ENCODE peak calls at places on chromosomes 6 and 20, in six cellular contexts. F, I, Q, M, L and X are unnamed samples.

GRCh38 chr6:74936886-74937285 is 269.0 kb downstream of the COL12A1 start:
- DNase-seq in L (peak; percentile 19), Q (no peak), I (no peak), M (no peak), F (no peak), X (no peak)

GRCh38 chr6:10478187-10479040 is 42.7 kb upstream of the GCNT2 start:
- DNase-seq in M (peak; percentile 24), Q (no peak), F (no peak), L (peak; percentile 49), I (no peak), X (no peak)

GRCh38 chr20:61891916-61892649 is 173.6 kb downstream of the TAF4 start:
- DNase-seq in I (no peak), Q (no peak), L (no peak), M (no peak), F (no peak), X (no peak)

GRCh38 chr6:112396221-112396620 is 49.1 kb downstream of the RFPL4B start:
- DNase-seq in L (no peak), Q (no peak), I (no peak), F (no peak), M (no peak), X (no peak)

GRCh38 chr6:38187688-38188590 is 368.4 kb downstream of the ZFAND3 start:
- DNase-seq in L (no peak), I (no peak), F (no peak), M (no peak), Q (no peak), X (no peak)

GRCh38 chr6:100267721-100268123 is 197.0 kb downstream of the SIM1 start:
- DNase-seq in F (no peak), I (no peak), M (peak; percentile 42), Q (no peak), L (no peak), X (no peak)

GRCh38 chr6:115750946-115751345 is 309.7 kb downstream of the FRK start:
- DNase-seq in I (no peak), L (no peak), Q (no peak), F (no peak), M (no peak), X (no peak)

GRCh38 chr20:4985658-4986057 is 15.7 kb downstream of the SLC23A2 start:
- DNase-seq in L (no peak), I (no peak), F (no peak), Q (no peak), M (peak; percentile 62), X (no peak)

GRCh38 chr6:5493806-5494205 is 232.5 kb downstream of the FARS2 start:
- DNase-seq in M (no peak), F (no peak), L (no peak), I (no peak), Q (no peak), X (no peak)

GRCh38 chr6:142444800-142445405 is 143.1 kb downstream of the ADGRG6 start:
- DNase-seq in Q (no peak), M (peak; percentile 76), L (no peak), F (no peak), I (no peak), X (no peak)

GRCh38 chr6:139679516-139680179 is 305.2 kb upstream of the CITED2 start:
- DNase-seq in I (no peak), Q (no peak), L (peak; percentile 75), M (peak; percentile 82), F (no peak), X (no peak)

GRCh38 chr6:25525078-25525477 is 126.9 kb upstream of the SCGN start:
- DNase-seq in L (no peak), I (no peak), M (no peak), Q (no peak), F (no peak), X (no peak)

GRCh38 chr6:44649365-44650025 is 262.0 kb downstream of the CDC5L start:
- DNase-seq in F (no peak), Q (no peak), L (peak; percentile 68), M (peak; percentile 47), I (no peak), X (no peak)

GRCh38 chr20:59222982-59223610 is 59.5 kb downstream of the ZNF831 start:
- DNase-seq in I (no peak), Q (no peak), L (peak; percentile 6), F (no peak), M (no peak), X (peak; percentile 47)

GRCh38 chr6:16243055-16243454 is 4.7 kb downstream of the GMPR start:
- DNase-seq in M (no peak), Q (no peak), F (no peak), I (no peak), L (peak; percentile 74), X (no peak)

GRCh38 chr6:146864300-146864699 is 265.5 kb downstream of the ADGB start:
- DNase-seq in Q (no peak), I (no peak), F (no peak), L (no peak), M (no peak), X (no peak)

GRCh38 chr6:40931927-40932326 is 107.1 kb downstream of the UNC5CL start:
- DNase-seq in Q (no peak), F (no peak), L (no peak), I (no peak), M (no peak), X (no peak)

GRCh38 chr6:89489078-89489477 is 56.1 kb downstream of the ANKRD6 start:
- DNase-seq in L (no peak), Q (no peak), I (no peak), F (no peak), M (no peak), X (no peak)

GRCh38 chr6:141443032-141443431 is 689.7 kb upstream of the GJE1 start:
- DNase-seq in L (no peak), F (no peak), Q (no peak), M (no peak), I (no peak), X (no peak)

GRCh38 chr20:57701090-57701489 is 8.7 kb downstream of the PMEPA1 start:
- DNase-seq in Q (no peak), F (no peak), I (no peak), M (no peak), L (no peak), X (no peak)

GRCh38 chr6:11272491-11273192 is 40.2 kb upstream of the NEDD9 start:
- DNase-seq in I (no peak), Q (no peak), L (peak; percentile 33), F (no peak), M (peak; percentile 75), X (no peak)

DNA sequence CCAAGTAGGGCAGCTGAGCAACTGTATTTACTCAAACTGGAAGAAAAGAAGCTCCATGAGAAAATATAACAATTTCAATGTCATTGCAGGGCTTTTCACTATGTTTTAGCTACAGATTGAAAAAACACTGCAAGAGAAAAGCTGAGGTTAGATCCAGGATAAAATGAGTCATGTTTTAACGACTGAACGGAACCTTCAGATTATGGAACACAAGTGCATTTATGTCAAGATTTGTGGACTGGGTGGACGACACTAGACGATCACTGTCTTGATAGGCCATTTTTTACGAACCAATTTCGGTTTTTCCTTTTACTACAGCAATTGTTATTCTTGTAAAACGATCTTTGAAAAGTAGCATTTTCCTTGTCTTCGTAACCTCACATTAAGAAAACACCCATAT is 294.4 kb upstream of the TCF21 start:
- DNase-seq in L (no peak), Q (no peak), M (peak; percentile 75), I (no peak), F (no peak), X (no peak)
- H3K4me3 ChIP-seq in L (no peak overlapping the region), Q (no peak overlapping the region), M (no peak overlapping the region), I (no peak overlapping the region), F (no peak overlapping the region), X (no peak overlapping the region)

GRCh38 chr6:108166664-108167448 is 1.0 kb downstream of the NR2E1 start:
- DNase-seq in M (no peak), F (no peak), I (no peak), Q (no peak), L (no peak), X (no peak)
- H3K4me3 ChIP-seq in M (no peak overlapping the region), F (no peak overlapping the region), I (no peak overlapping the region), Q (no peak overlapping the region), L (no peak overlapping the region), X (no peak overlapping the region)

DNA sequence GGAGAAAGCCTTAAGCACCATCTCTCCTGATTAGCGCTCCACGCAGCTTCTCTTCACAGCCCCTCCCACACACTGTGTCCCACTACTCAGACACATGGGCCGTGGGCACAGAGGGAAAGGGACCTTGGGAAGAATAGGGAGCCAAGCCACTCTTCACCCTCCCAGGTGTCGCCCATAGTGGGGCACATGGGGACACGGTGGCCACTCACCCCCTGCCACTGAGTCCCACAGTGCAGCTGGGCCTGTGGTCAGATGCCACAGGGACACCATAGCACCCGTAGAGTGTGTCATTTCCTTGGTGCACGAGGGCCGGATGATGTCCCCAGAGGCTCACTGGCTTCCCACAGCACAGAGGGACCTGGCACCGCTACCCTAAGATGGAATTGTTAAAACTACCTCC is 191.2 kb upstream of the SNX9 start:
- DNase-seq in I (no peak), Q (no peak), L (no peak), F (no peak), M (no peak), X (no peak)
- H3K4me3 ChIP-seq in I (no peak overlapping the region), Q (no peak overlapping the region), L (no peak overlapping the region), F (no peak overlapping the region), M (no peak overlapping the region), X (no peak overlapping the region)

DNA sequence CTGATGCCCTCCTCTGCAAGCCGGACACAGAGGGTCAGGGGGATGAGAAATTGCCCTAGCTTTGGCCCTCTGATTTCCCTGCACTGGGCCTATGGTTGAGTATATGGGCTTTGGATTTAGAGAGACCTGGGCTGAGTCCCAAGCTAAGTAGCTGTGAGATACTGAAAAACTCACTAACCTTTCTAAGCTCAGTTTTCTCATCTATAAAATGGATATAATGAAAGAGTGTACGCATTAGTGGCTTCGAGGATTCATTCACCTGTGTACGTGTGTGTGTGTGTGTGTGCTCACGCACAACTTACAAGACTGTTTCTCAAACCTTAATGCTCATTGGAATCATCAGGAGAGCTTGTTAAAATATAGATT is 12.7 kb upstream of the RBPJL start:
- DNase-seq in I (no peak), F (no peak), L (no peak), Q (no peak), M (no peak), X (no peak)
- H3K4me3 ChIP-seq in I (no peak overlapping the region), F (no peak overlapping the region), L (no peak overlapping the region), Q (no peak overlapping the region), M (no peak overlapping the region), X (peak overlapping the region; percentile 47)

GRCh38 chr6:159063549-159063948 is 18.8 kb upstream of the TAGAP start:
- DNase-seq in Q (no peak), L (no peak), F (no peak), M (no peak), I (no peak), X (no peak)
- H3K4me3 ChIP-seq in Q (no peak overlapping the region), L (no peak overlapping the region), F (no peak overlapping the region), M (no peak overlapping the region), I (no peak overlapping the region), X (no peak overlapping the region)

GRCh38 chr6:28809947-28810654 is 113.7 kb downstream of the TRIM27 start:
- DNase-seq in F (no peak), M (no peak), L (peak; percentile 22), Q (no peak), I (no peak), X (no peak)
- H3K4me3 ChIP-seq in F (no peak overlapping the region), M (peak overlapping the region; percentile 46), L (peak overlapping the region; percentile 8), Q (no peak overlapping the region), I (peak overlapping the region; percentile 25), X (no peak overlapping the region)

GRCh38 chr20:53939554-53940355 is 130.6 kb downstream of the BCAS1 start:
- DNase-seq in Q (peak; percentile 88), I (peak; percentile 92), L (peak; percentile 97), M (peak; percentile 97), F (peak; percentile 91), X (peak; percentile 95)
- H3K4me3 ChIP-seq in Q (no peak overlapping the region), I (peak overlapping the region; percentile 53), L (peak overlapping the region; percentile 8), M (no peak overlapping the region), F (no peak overlapping the region), X (no peak overlapping the region)

GRCh38 chr6:34142599-34142998 is 3.3 kb downstream of the GRM4 start:
- DNase-seq in I (no peak), M (no peak), F (no peak), Q (no peak), L (peak; percentile 5), X (no peak)
- H3K4me3 ChIP-seq in I (no peak overlapping the region), M (no peak overlapping the region), F (no peak overlapping the region), Q (no peak overlapping the region), L (no peak overlapping the region), X (no peak overlapping the region)